ENCODE peak calls at places on chromosomes 7 and 10, in five cellular contexts. W is astrocyte of the spinal cord, Z is Caco-2, E is fibroblast of mammary gland, O is tibial artery. N is an unnamed sample.

GRCh38 chr10:132700168-132701098 is 85.5 kb downstream of the NKX6-2 start:
- DNase-seq in W (peak; percentile 38), Z (no peak), E (peak; percentile 49), O (peak; percentile 72), N (no peak)

GRCh38 chr7:66877577-66878300 is 43.3 kb upstream of the TMEM248 start:
- DNase-seq in W (peak; percentile 17), Z (no peak), E (peak; percentile 21), O (no peak), N (no peak)

GRCh38 chr7:132882714-132883428 is 199.0 kb downstream of the CHCHD3 start:
- DNase-seq in W (no peak), Z (no peak), E (no peak), O (no peak), N (no peak)

GRCh38 chr10:70849582-70850016 is 33.9 kb downstream of the SGPL1 start:
- DNase-seq in W (peak; percentile 79), Z (no peak), E (peak; percentile 67), O (no peak), N (peak; percentile 73)

GRCh38 chr7:46363688-46364087 is 442.6 kb upstream of the IGFBP3 start:
- DNase-seq in W (no peak), Z (peak; percentile 6), E (no peak), O (no peak), N (no peak)

GRCh38 chr7:55569797-55570196 is 2.5 kb downstream of the VOPP1 start:
- DNase-seq in W (no peak), Z (no peak), E (no peak), O (no peak), N (no peak)

GRCh38 chr10:127405221-127405620 is 143.9 kb upstream of the NPS start:
- DNase-seq in W (peak; percentile 34), Z (no peak), E (peak; percentile 15), O (no peak), N (no peak)

GRCh38 chr10:69213601-69214311 is 6.4 kb upstream of the HKDC1 start:
- DNase-seq in W (no peak), Z (no peak), E (no peak), O (no peak), N (no peak)

GRCh38 chr10:91317541-91317940 is 92.6 kb upstream of the HECTD2 start:
- DNase-seq in W (no peak), Z (no peak), E (peak; percentile 62), O (no peak), N (no peak)

GRCh38 chr7:33485746-33486491 is 356.6 kb downstream of the BBS9 start:
- DNase-seq in W (no peak), Z (no peak), E (peak; percentile 75), O (no peak), N (peak; percentile 39)

GRCh38 chr10:65284495-65285041 is 1641.3 kb upstream of the LRRTM3 start:
- DNase-seq in W (no peak), Z (no peak), E (no peak), O (no peak), N (no peak)

GRCh38 chr7:94301024-94301588 is 93.6 kb upstream of the COL1A2 start:
- DNase-seq in W (peak; percentile 99), Z (peak; percentile 79), E (peak; percentile 98), O (peak; percentile 92), N (peak; percentile 88)

GRCh38 chr7:133629696-133630095 is 376.8 kb downstream of the EXOC4 start:
- DNase-seq in W (peak; percentile 10), Z (no peak), E (peak; percentile 82), O (no peak), N (no peak)

GRCh38 chr10:129605266-129605985 is 138.4 kb downstream of the MGMT start:
- DNase-seq in W (no peak), Z (no peak), E (no peak), O (no peak), N (no peak)

GRCh38 chr7:2109936-2110585 is 122.7 kb downstream of the MAD1L1 start:
- DNase-seq in W (peak; percentile 93), Z (no peak), E (peak; percentile 98), O (no peak), N (peak; percentile 89)

GRCh38 chr7:131724776-131725345 is 168.4 kb upstream of the PODXL start:
- DNase-seq in W (no peak), Z (no peak), E (no peak), O (no peak), N (no peak)

GRCh38 chr10:95278061-95278988 is 12.5 kb downstream of the PDLIM1 start:
- DNase-seq in W (peak; percentile 87), Z (peak; percentile 23), E (peak; percentile 90), O (no peak), N (no peak)

GRCh38 chr7:36366649-36367560 is 22.8 kb upstream of the ANLN start:
- DNase-seq in W (peak; percentile 84), Z (peak; percentile 95), E (peak; percentile 73), O (peak; percentile 89), N (peak; percentile 86)

GRCh38 chr10:15419279-15419874 is 48.3 kb upstream of the FAM171A1 start:
- DNase-seq in W (peak; percentile 60), Z (peak; percentile 53), E (peak; percentile 45), O (no peak), N (peak; percentile 20)

GRCh38 chr10:77637986-77638765 is 568 bp upstream of the KCNMA1 start:
- DNase-seq in W (peak; percentile 65), Z (peak; percentile 61), E (no peak), O (peak; percentile 81), N (peak; percentile 57)

DNA sequence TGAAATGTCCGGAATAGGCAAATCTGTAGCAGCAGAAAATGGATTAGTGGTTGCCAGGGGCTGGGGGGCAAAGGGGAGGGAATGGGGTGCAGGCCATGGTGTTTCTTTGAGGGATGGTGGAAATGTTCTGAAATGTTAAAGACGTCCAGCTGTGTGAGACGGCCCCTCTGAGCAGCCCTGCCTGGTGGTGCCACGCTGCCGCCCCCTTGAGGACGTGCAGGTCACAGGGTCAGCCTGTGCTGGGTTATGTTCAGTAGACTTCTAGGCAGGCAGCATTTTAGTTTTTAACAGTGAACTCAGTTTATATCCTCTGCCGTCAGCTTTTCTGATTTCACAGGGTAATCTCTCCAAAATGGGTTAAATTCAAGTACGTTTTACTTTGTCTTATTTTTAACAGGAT is 9.4 kb downstream of the NUB1 start:
- DNase-seq in W (no peak), Z (peak; percentile 68), E (no peak), O (no peak), N (no peak)
- TF ChIP-seq CTCF in W (peak; percentile 22), Z (peak; percentile 54), E (peak; percentile 17), O (no peak), N (peak; percentile 3)

GRCh38 chr7:37982423-37982822 is 62.0 kb downstream of the EPDR1 start:
- DNase-seq in W (peak; percentile 48), Z (no peak), E (peak; percentile 56), O (no peak), N (no peak)

GRCh38 chr7:37988721-37989650 is 68.5 kb downstream of the EPDR1 start:
- DNase-seq in W (peak; percentile 13), Z (no peak), E (peak; percentile 24), O (no peak), N (no peak)

GRCh38 chr7:37987732-37988131 is 67.3 kb downstream of the EPDR1 start:
- DNase-seq in W (peak; percentile 82), Z (no peak), E (peak; percentile 62), O (no peak), N (peak; percentile 58)

GRCh38 chr7:37986780-37987380 is 66.4 kb downstream of the EPDR1 start:
- DNase-seq in W (peak; percentile 93), Z (no peak), E (peak; percentile 55), O (no peak), N (peak; percentile 6)

DNA sequence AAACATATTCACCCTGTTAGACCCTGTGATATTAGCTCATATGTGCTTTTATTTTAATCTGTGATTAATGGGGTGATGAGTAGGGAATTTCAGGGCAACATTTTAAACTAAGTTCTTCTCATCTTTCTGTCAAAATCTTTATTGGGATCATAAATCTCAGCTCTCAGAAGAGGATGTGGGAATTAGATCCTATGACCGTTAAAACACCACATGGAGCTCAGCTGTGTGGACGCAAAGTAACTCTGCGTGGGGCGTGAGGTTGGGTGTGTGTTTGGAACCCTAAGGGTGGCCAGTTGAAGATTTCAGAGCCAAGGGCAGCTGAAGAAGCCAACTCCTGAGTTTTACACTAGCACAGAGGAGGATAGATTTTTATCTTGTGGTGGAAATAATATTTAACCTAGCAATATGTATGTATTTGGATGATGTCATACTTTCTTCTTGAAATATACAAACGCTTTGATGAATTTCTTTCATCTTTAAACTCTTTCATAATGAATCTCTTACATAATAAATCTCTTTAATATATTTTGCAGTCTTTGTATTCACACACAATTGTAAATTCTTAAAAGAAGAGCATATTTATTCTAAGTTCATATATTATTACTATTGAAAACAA is 64.4 kb downstream of the EPDR1 start:
- DNase-seq in W (no peak), Z (no peak), E (peak; percentile 34), O (no peak), N (no peak)
- H3K4me3 ChIP-seq in W (no peak overlapping the region), Z (no peak overlapping the region), E (no peak overlapping the region), O (no peak overlapping the region), N (no peak overlapping the region)

GRCh38 chr10:122128357-122128756 is 139.4 kb downstream of the TACC2 start:
- DNase-seq in W (peak; percentile 39), Z (no peak), E (no peak), O (peak; percentile 86), N (no peak)
- TF ChIP-seq CTCF in W (peak; percentile 3), Z (no peak), E (peak; percentile 14), O (peak; percentile 27), N (no peak)

GRCh38 chr10:93074137-93074596 is 474 bp downstream of the CYP26A1 start:
- DNase-seq in W (no peak), Z (peak; percentile 54), E (no peak), O (no peak), N (no peak)
- H3K4me3 ChIP-seq in W (no peak overlapping the region), Z (peak overlapping the region; percentile 62), E (no peak overlapping the region), O (peak overlapping the region; percentile 55), N (peak overlapping the region; percentile 31)

GRCh38 chr10:119149157-119149556 is 16.4 kb downstream of the SFXN4 start:
- DNase-seq in W (no peak), Z (no peak), E (no peak), O (peak; percentile 43), N (no peak)
- TF ChIP-seq CTCF in W (no peak), Z (no peak), E (no peak), O (no peak), N (no peak)

GRCh38 chr10:102782698-102783540 is 39.2 kb downstream of the WBP1L start:
- DNase-seq in W (peak; percentile 97), Z (no peak), E (peak; percentile 97), O (peak; percentile 91), N (peak; percentile 96)
- H3K4me3 ChIP-seq in W (no peak overlapping the region), Z (no peak overlapping the region), E (peak overlapping the region; percentile 14), O (peak overlapping the region; percentile 31), N (no peak overlapping the region)

GRCh38 chr10:27369832-27370231 is 129.2 kb upstream of the ACBD5 start:
- DNase-seq in W (no peak), Z (no peak), E (no peak), O (no peak), N (no peak)
- TF ChIP-seq CTCF in W (no peak), Z (peak; percentile 26), E (peak; percentile 20), O (no peak), N (peak; percentile 23)